ENCODE peak calls at places on chromosome 15, in four cellular contexts. M, L, Z and Q are unnamed samples.

GRCh38 chr15:23532019-23532418 is 33.5 kb upstream of the MKRN3 start:
- DNase-seq in L (no peak), M (no peak), Z (no peak), Q (no peak)

GRCh38 chr15:58900628-58901027 is 32.9 kb downstream of the SLTM start:
- DNase-seq in L (no peak), Z (no peak), M (no peak), Q (no peak)

GRCh38 chr15:90264649-90265048 is 823 bp upstream of the NGRN start:
- DNase-seq in M (peak; percentile 38), Z (no peak), L (no peak), Q (no peak)

GRCh38 chr15:80854104-80854503 is 74.9 kb downstream of the CEMIP start:
- DNase-seq in Z (peak; percentile 75), L (no peak), M (no peak), Q (peak; percentile 64)

GRCh38 chr15:73928241-73928579 is 1.9 kb downstream of the LOXL1 start:
- DNase-seq in L (no peak), M (no peak), Z (no peak), Q (no peak)

GRCh38 chr15:68502398-68502901 is 70.5 kb upstream of the ITGA11 start:
- DNase-seq in L (no peak), M (no peak), Z (no peak), Q (no peak)

GRCh38 chr15:96354731-96355560 is 24.4 kb downstream of the NR2F2 start:
- DNase-seq in M (no peak), L (no peak), Z (no peak), Q (no peak)

GRCh38 chr15:32646304-32646703 is 4.8 kb downstream of the SCG5 start:
- DNase-seq in M (no peak), L (no peak), Z (no peak), Q (no peak)

GRCh38 chr15:48547305-48547704 is 98.2 kb downstream of the FBN1 start:
- DNase-seq in M (no peak), Z (no peak), L (no peak), Q (no peak)

GRCh38 chr15:68598171-68599152 is 19.7 kb downstream of the CORO2B start:
- DNase-seq in Z (no peak), M (no peak), L (no peak), Q (no peak)

GRCh38 chr15:42344763-42345162 is 14.5 kb upstream of the CAPN3 start:
- DNase-seq in M (no peak), Z (no peak), L (no peak), Q (no peak)

GRCh38 chr15:50127255-50127777 is 8.3 kb upstream of the ATP8B4 start:
- DNase-seq in L (no peak), Z (no peak), M (no peak), Q (no peak)

GRCh38 chr15:92411256-92411655 is 17.6 kb downstream of the ST8SIA2 start:
- DNase-seq in Z (no peak), L (no peak), M (no peak), Q (no peak)

GRCh38 chr15:40939909-40940801 is 11.0 kb downstream of the DLL4 start:
- DNase-seq in L (no peak), Z (no peak), M (peak; percentile 71), Q (no peak)

GRCh38 chr15:50146661-50147060 is 27.6 kb upstream of the ATP8B4 start:
- DNase-seq in M (peak; percentile 25), L (no peak), Z (no peak), Q (no peak)

GRCh38 chr15:54582863-54583643 is 604.8 kb downstream of the UNC13C start:
- DNase-seq in L (no peak), Z (no peak), M (no peak), Q (no peak)

GRCh38 chr15:82810061-82810862 is 834 bp downstream of the WHAMM start:
- DNase-seq in M (peak; percentile 37), L (no peak), Z (peak; percentile 42), Q (peak; percentile 22)
- H3K27ac ChIP-seq in M (peak overlapping the region; percentile 99), L (no peak overlapping the region), Z (peak overlapping the region; percentile 97), Q (peak overlapping the region; percentile 94)

GRCh38 chr15:29618586-29618985 is 203.7 kb downstream of the TJP1 start:
- DNase-seq in M (no peak), Z (no peak), L (no peak), Q (no peak)

GRCh38 chr15:29621626-29622025 is 200.6 kb downstream of the TJP1 start:
- DNase-seq in Z (no peak), M (no peak), L (no peak), Q (no peak)

GRCh38 chr15:29622637-29623036 is 199.6 kb downstream of the TJP1 start:
- DNase-seq in Z (no peak), M (no peak), L (no peak), Q (no peak)

DNA sequence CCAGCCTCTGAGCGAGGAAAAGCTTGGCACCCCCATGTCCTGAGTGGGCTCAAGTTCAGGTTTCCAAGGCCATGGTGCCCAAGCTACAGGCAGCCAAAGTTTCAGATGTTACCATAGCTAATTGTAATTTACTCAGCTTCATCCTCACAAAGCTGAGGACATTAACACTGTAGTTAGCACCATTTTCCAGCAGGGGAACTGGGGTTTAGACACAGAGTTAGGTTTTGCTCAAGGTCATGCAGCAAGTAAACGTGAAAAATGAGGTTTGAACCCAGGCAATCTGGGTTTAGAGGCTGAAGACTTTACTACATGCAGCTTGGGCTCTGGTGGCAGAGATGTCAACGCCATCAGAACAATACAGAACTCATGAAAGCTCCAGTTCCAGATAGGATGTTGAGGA is 199.0 kb downstream of the TJP1 start:
- DNase-seq in L (no peak), Z (no peak), M (no peak), Q (no peak)
- H3K27ac ChIP-seq in L (no peak overlapping the region), Z (no peak overlapping the region), M (no peak overlapping the region), Q (no peak overlapping the region)

GRCh38 chr15:63329567-63330350 is 51.9 kb downstream of the CA12 start:
- DNase-seq in M (no peak), Z (no peak), L (no peak), Q (no peak)
- H3K27ac ChIP-seq in M (no peak overlapping the region), Z (no peak overlapping the region), L (no peak overlapping the region), Q (no peak overlapping the region)

DNA sequence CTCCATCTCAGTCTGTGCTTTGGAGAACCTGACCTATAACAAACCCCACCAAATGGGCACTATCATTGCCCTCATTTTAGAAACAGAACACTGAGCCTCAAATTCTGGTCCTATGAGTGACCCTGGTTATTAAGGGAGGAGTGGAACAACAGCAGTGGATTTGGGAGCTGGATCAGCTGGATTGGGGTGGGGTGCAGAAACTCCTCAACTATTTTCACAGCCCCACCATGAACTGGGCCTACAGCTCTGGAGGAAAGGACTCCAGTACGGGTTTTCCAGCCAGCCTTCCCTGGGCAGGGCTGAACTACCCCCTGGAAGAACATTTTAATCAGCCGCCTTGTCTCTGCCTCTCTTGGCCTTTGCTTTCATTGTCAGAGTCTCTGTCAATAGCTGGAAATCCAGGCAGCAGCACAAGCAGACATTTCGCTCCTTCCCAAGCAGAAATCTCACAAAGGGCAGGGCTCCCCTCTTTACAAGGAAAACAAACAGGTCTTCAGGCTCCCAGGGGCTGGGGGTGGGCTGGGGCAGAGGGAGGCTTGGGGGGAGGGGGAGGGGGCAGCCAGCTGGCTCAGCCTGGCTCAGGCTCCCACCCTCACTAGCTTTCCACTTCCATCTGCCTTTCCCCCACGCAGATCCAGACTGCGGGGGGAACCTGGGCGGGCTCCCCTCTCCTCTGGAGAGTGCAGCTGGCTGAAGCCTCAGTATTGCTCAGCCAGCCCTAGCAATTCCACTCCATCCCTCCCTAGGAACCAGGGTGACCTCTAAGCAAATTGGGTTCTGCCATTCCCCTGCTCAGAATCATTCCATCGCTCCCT is 13.7 kb upstream of the TLE3 start:
- DNase-seq in Z (peak; percentile 86), M (peak; percentile 66), L (peak; percentile 60), Q (peak; percentile 39)
- H3K27ac ChIP-seq in Z (no peak overlapping the region), M (peak overlapping the region; percentile 73), L (no peak overlapping the region), Q (peak overlapping the region; percentile 59)

DNA sequence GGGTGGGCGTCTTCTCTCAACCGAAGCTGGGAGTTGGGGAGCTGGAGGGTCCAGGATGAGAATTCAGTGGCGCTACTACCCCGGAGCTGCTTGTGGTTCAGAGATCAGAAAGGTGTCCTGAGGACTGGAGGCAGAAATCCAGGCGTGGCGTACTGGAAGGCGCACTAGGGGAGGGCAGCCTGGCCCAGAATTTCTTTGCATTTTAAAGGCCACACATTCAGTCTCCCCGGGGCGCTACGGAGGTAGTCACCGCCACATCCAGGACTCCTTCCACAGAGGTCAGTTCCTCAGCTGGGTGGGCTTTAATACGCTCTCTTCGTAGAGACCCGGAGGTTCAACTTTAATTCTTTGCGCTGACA is 346 bp downstream of the MCTP2 start:
- DNase-seq in M (peak; percentile 31), L (peak; percentile 31), Z (no peak), Q (no peak)
- H3K27ac ChIP-seq in M (peak overlapping the region; percentile 60), L (no peak overlapping the region), Z (no peak overlapping the region), Q (no peak overlapping the region)

GRCh38 chr15:97979131-97979502 is 18.6 kb downstream of the ARRDC4 start:
- DNase-seq in L (no peak), M (no peak), Z (no peak), Q (no peak)
- H3K27ac ChIP-seq in L (no peak overlapping the region), M (peak overlapping the region; percentile 56), Z (no peak overlapping the region), Q (no peak overlapping the region)

GRCh38 chr15:60407406-60407805 is 9.6 kb upstream of the ANXA2 start:
- DNase-seq in L (no peak), M (no peak), Z (no peak), Q (no peak)

GRCh38 chr15:60408438-60409105 is 10.8 kb upstream of the ANXA2 start:
- DNase-seq in L (no peak), M (no peak), Z (no peak), Q (no peak)

GRCh38 chr15:60406513-60407124 is 8.8 kb upstream of the ANXA2 start:
- DNase-seq in M (no peak), Z (no peak), L (no peak), Q (no peak)

GRCh38 chr15:60400957-60401356 is 3.2 kb upstream of the ANXA2 start:
- DNase-seq in L (no peak), Z (no peak), M (no peak), Q (no peak)

GRCh38 chr15:60405405-60405804 is 7.6 kb upstream of the ANXA2 start:
- DNase-seq in M (no peak), Z (no peak), L (no peak), Q (no peak)
- H3K27ac ChIP-seq in M (no peak overlapping the region), Z (no peak overlapping the region), L (no peak overlapping the region), Q (no peak overlapping the region)